ENCODE peak calls at places on chromosomes 12 and 14, in five cellular contexts. L is stimulated activated CD4-positive, alpha-beta T cell treated with anti-CD3 and anti-CD28 coated beads, Interleukin-15, amount 100 ng/mL, for 48 hours; H is fibroblast of pulmonary artery; S is cardiac fibroblast; Y is cardiac muscle cell. P is an unnamed sample.

GRCh38 chr12:122421815-122422737 is at the start of gene CLIP1:
- DNase-seq in S (peak; percentile 72), Y (peak; percentile 78), L (no peak), H (peak; percentile 67), P (peak; percentile 58)

GRCh38 chr12:104414581-104415305 is 42.0 kb upstream of the CHST11 start:
- DNase-seq in S (no peak), L (no peak), Y (no peak), H (no peak), P (no peak)

GRCh38 chr12:54024127-54024526 is 4.1 kb upstream of the HOXC6 start:
- DNase-seq in Y (no peak), L (no peak), H (no peak), S (no peak), P (no peak)

GRCh38 chr14:23513005-23513412 is 38.6 kb downstream of the ZFHX2 start:
- DNase-seq in S (no peak), L (no peak), Y (no peak), H (no peak), P (no peak)

GRCh38 chr12:51836833-51837184 is 11.7 kb downstream of the FIGNL2 start:
- DNase-seq in Y (no peak), L (no peak), H (no peak), S (no peak), P (no peak)

GRCh38 chr14:67579040-67579439 is 21.0 kb downstream of the PIGH start:
- DNase-seq in L (no peak), Y (no peak), S (no peak), H (no peak), P (no peak)

GRCh38 chr14:76937181-76938091 is 91.1 kb downstream of the IRF2BPL start:
- DNase-seq in L (no peak), S (peak; percentile 76), H (peak; percentile 82), Y (peak; percentile 91), P (no peak)

GRCh38 chr12:23169012-23170003 is 544.3 kb downstream of the ETNK1 start:
- DNase-seq in S (no peak), Y (no peak), H (no peak), L (no peak), P (no peak)

GRCh38 chr12:29783773-29784666 is at the start of gene TMTC1:
- DNase-seq in S (peak; percentile 66), L (no peak), H (peak; percentile 71), Y (peak; percentile 77), P (peak; percentile 70)

GRCh38 chr14:54502602-54503001 is 7.1 kb upstream of the CGRRF1 start:
- DNase-seq in Y (peak; percentile 40), S (peak; percentile 33), H (no peak), L (no peak), P (no peak)

GRCh38 chr14:79016828-79017505 is 846.8 kb downstream of the NRXN3 start:
- DNase-seq in Y (peak; percentile 79), S (peak; percentile 92), L (no peak), H (peak; percentile 76), P (no peak)

GRCh38 chr12:18422849-18423248 is 161.5 kb downstream of the PIK3C2G start:
- DNase-seq in S (peak; percentile 66), Y (no peak), L (no peak), H (no peak), P (no peak)

GRCh38 chr12:106135075-106135474 is 3.7 kb downstream of the NUAK1 start:
- DNase-seq in S (peak; percentile 64), Y (peak; percentile 53), H (peak; percentile 57), L (no peak), P (no peak)

GRCh38 chr12:4530982-4531586 is 7.6 kb upstream of the RAD51AP1 start:
- DNase-seq in Y (no peak), S (no peak), H (no peak), L (no peak), P (no peak)

GRCh38 chr12:25755681-25756260 is 202.7 kb upstream of the LMNTD1 start:
- DNase-seq in Y (peak; percentile 13), S (no peak), H (peak; percentile 22), L (no peak), P (no peak)

GRCh38 chr12:53004178-53004577 is 2.1 kb upstream of the EIF4B start:
- DNase-seq in S (peak; percentile 50), Y (peak; percentile 27), H (peak; percentile 21), L (no peak), P (no peak)

GRCh38 chr12:88310069-88310468 is 168.0 kb downstream of the TMTC3 start:
- DNase-seq in H (peak; percentile 87), S (peak; percentile 97), L (no peak), Y (peak; percentile 79), P (no peak)

GRCh38 chr12:58765076-58765475 is 155.2 kb downstream of the LRIG3 start:
- DNase-seq in H (no peak), S (no peak), L (no peak), Y (no peak), P (no peak)

GRCh38 chr12:88665051-88665450 is 84.8 kb upstream of the KITLG start:
- DNase-seq in Y (peak; percentile 41), L (no peak), S (peak; percentile 54), H (peak; percentile 49), P (no peak)

GRCh38 chr12:113302925-113303640 is 31.8 kb downstream of the SLC8B1 start:
- DNase-seq in S (no peak), Y (no peak), H (no peak), L (no peak), P (no peak)